ENCODE peak calls at places on chromosomes 16 and 17, in five cellular contexts. M is occipital lobe, T is ACHN, Q is NCI-H526, E is fibroblast of lung. I is an unnamed sample.

GRCh38 chr17:60392042-60392844 is at the start of gene USP32:
- DNase-seq in M (peak), T (peak), Q (peak), E (peak), I (peak)

GRCh38 chr16:69799601-69800000 is 37.5 kb downstream of the WWP2 start:
- DNase-seq in M (no peak), T (no peak), Q (no peak), E (peak), I (no peak)

GRCh38 chr16:30535106-30535776 is 583 bp upstream of the ZNF747 start:
- DNase-seq in M (no peak), T (no peak), Q (peak), E (peak), I (no peak)

GRCh38 chr16:30757316-30757715 is 4.5 kb downstream of the CFAP119 start:
- DNase-seq in M (no peak), T (no peak), Q (no peak), E (no peak), I (no peak)

GRCh38 chr17:40577611-40578065 is 12.4 kb upstream of the CCR7 start:
- DNase-seq in M (no peak), T (no peak), Q (no peak), E (no peak), I (no peak)

GRCh38 chr17:49968380-49969133 is 433 bp upstream of the DLX4 start:
- DNase-seq in M (no peak), T (peak), Q (peak), E (peak), I (no peak)

GRCh38 chr17:67836205-67836987 is 11.1 kb downstream of the BPTF start:
- DNase-seq in M (no peak), T (peak), Q (no peak), E (peak), I (no peak)

GRCh38 chr16:84854759-84855158 is 35.0 kb downstream of the CRISPLD2 start:
- DNase-seq in M (no peak), T (no peak), Q (no peak), E (peak), I (no peak)

GRCh38 chr17:41315204-41315794 is at the start of gene KRTAP17-1:
- DNase-seq in M (no peak), T (no peak), Q (no peak), E (no peak), I (no peak)

GRCh38 chr17:82528484-82529265 is 9.1 kb downstream of the FOXK2 start:
- DNase-seq in M (peak), T (peak), Q (peak), E (peak), I (peak)

GRCh38 chr17:70100983-70101382 is 26.0 kb downstream of the KCNJ16 start:
- DNase-seq in M (no peak), T (peak), Q (no peak), E (no peak), I (no peak)

GRCh38 chr16:2787406-2787805 is at the start of gene PRSS33:
- DNase-seq in M (no peak), T (no peak), Q (no peak), E (no peak), I (no peak)

GRCh38 chr17:49456172-49456965 is 38.7 kb upstream of the NGFR start:
- DNase-seq in M (no peak), T (peak), Q (no peak), E (peak), I (no peak)

GRCh38 chr16:90046122-90046970 is 27.1 kb upstream of the DBNDD1 start:
- DNase-seq in M (no peak), T (no peak), Q (peak), E (no peak), I (no peak)

GRCh38 chr17:55607736-55608341 is 96.6 kb upstream of the SMIM36 start:
- DNase-seq in M (no peak), T (no peak), Q (no peak), E (peak), I (no peak)

GRCh38 chr17:6435968-6436367 is 1.0 kb upstream of the AIPL1 start:
- DNase-seq in M (peak), T (peak), Q (peak), E (peak), I (no peak)

GRCh38 chr17:82338858-82339633 is 5.5 kb upstream of the SECTM1 start:
- DNase-seq in M (peak), T (peak), Q (peak), E (peak), I (no peak)

GRCh38 chr17:21253646-21254441 is 634 bp upstream of the NATD1 start:
- DNase-seq in M (no peak), T (no peak), Q (no peak), E (no peak), I (no peak)

GRCh38 chr17:82003411-82004381 is 19.0 kb downstream of the CENPX start:
- DNase-seq in M (no peak), T (peak), Q (no peak), E (peak), I (no peak)

GRCh38 chr16:85994492-85995433 is 95.8 kb downstream of the IRF8 start:
- DNase-seq in M (no peak), T (no peak), Q (no peak), E (no peak), I (no peak)

GRCh38 chr17:74010903-74011302 is 192.6 kb upstream of the RPL38 start:
- DNase-seq in M (no peak), T (no peak), Q (no peak), E (no peak), I (no peak)

GRCh38 chr17:2215616-2216364 is 87.8 kb downstream of the SMG6 start:
- DNase-seq in M (no peak), T (no peak), Q (no peak), E (peak), I (no peak)

GRCh38 chr17:72683506-72684404 is 408.7 kb downstream of the SLC39A11 start:
- DNase-seq in M (no peak), T (peak), Q (no peak), E (peak), I (no peak)

GRCh38 chr17:33205552-33205951 is 87.5 kb downstream of the ASIC2 start:
- DNase-seq in M (no peak), T (no peak), Q (no peak), E (no peak), I (no peak)

GRCh38 chr16:88088161-88088581 is 136.9 kb downstream of the BANP start:
- DNase-seq in M (no peak), T (no peak), Q (no peak), E (peak), I (no peak)

GRCh38 chr17:48791128-48792032 is 25.6 kb downstream of the TTLL6 start:
- DNase-seq in M (no peak), T (peak), Q (peak), E (peak), I (no peak)

GRCh38 chr17:56833812-56834379 is at the start of the genes C17orf67 and DGKE:
- DNase-seq in M (peak), T (peak), Q (peak), E (peak), I (peak)

GRCh38 chr17:75877752-75878173 is 618 bp downstream of the TRIM47 start:
- DNase-seq in M (peak), T (peak), Q (peak), E (peak), I (no peak)

GRCh38 chr16:17529982-17530760 is 59.4 kb upstream of the XYLT1 start:
- DNase-seq in M (no peak), T (no peak), Q (no peak), E (no peak), I (no peak)

GRCh38 chr16:74447578-74447977 is 26.3 kb upstream of the CLEC18B start:
- DNase-seq in M (no peak), T (no peak), Q (no peak), E (no peak), I (no peak)

GRCh38 chr16:67286441-67287235 is 7.3 kb downstream of the PLEKHG4 start:
- DNase-seq in M (no peak), T (no peak), Q (no peak), E (peak), I (no peak)

GRCh38 chr17:45127583-45128300 is 4.6 kb downstream of the PLCD3 start:
- DNase-seq in M (no peak), T (peak), Q (no peak), E (peak), I (no peak)

GRCh38 chr17:82193520-82194236 is 19.0 kb downstream of the CCDC57 start:
- DNase-seq in M (no peak), T (no peak), Q (no peak), E (no peak), I (no peak)

GRCh38 chr17:41690497-41690896 is 1.8 kb downstream of the EIF1 start:
- DNase-seq in M (no peak), T (no peak), Q (no peak), E (no peak), I (no peak)

GRCh38 chr17:78390241-78391050 is 12.0 kb downstream of the PGS1 start:
- DNase-seq in M (no peak), T (peak), Q (no peak), E (peak), I (no peak)

GRCh38 chr16:81817789-81818304 is 38.8 kb downstream of the PLCG2 start:
- DNase-seq in M (no peak), T (no peak), Q (no peak), E (no peak), I (no peak)

GRCh38 chr17:7884581-7885356 is 3.8 kb upstream of the CHD3 start:
- DNase-seq in M (no peak), T (no peak), Q (no peak), E (no peak), I (no peak)

GRCh38 chr17:70804161-70804560 is 634.8 kb downstream of the KCNJ2 start:
- DNase-seq in M (no peak), T (no peak), Q (no peak), E (peak), I (no peak)

GRCh38 chr16:49921791-49922456 is 66.0 kb upstream of the ZNF423 start:
- DNase-seq in M (no peak), T (peak), Q (peak), E (peak), I (no peak)